ENCODE peak calls at places on chromosomes 4 and X, in six cellular contexts. R is H9, K is neuronal stem cell, E is mesenchymal stem cell, X is IMR-90, U is H1. C is an unnamed sample.

GRCh38 chr4:142534994-142535393 is 311.1 kb downstream of the INPP4B start:
- DNase-seq in E (peak), K (no peak), X (peak), U (no peak), R (no peak), C (no peak)

GRCh38 chr4:179595671-179596410 is 2153.6 kb upstream of the AGA start:
- DNase-seq in U (no peak), X (peak), E (peak), R (no peak), K (no peak), C (no peak)

GRCh38 chr4:107183155-107183774 is 147.2 kb upstream of the DKK2 start:
- DNase-seq in X (peak), E (peak), R (no peak), U (no peak), K (peak), C (peak)

GRCh38 chr4:60443068-60443467 is 757.1 kb upstream of the ADGRL3 start:
- DNase-seq in X (no peak), K (no peak), U (no peak), R (no peak), E (no peak), C (no peak)

GRCh38 chrX:42070866-42071265 is 147.5 kb upstream of the CASK start:
- DNase-seq in K (no peak), U (no peak), E (no peak), X (no peak), R (no peak), C (no peak)

GRCh38 chr4:77745792-77746191 is 73.4 kb downstream of the CNOT6L start:
- DNase-seq in X (no peak), E (no peak), K (no peak), U (no peak), R (no peak), C (no peak)

GRCh38 chr4:24666316-24666715 is 82.0 kb upstream of the DHX15 start:
- DNase-seq in E (no peak), R (no peak), K (no peak), U (no peak), X (no peak), C (no peak)

GRCh38 chrX:108464604-108465003 is 25.0 kb downstream of the COL4A5 start:
- DNase-seq in X (no peak), K (no peak), R (no peak), E (no peak), U (no peak), C (no peak)

GRCh38 chr4:120865985-120866384 is 56.5 kb downstream of the PRDM5 start:
- DNase-seq in X (peak), R (peak), U (no peak), E (no peak), K (peak), C (no peak)

GRCh38 chr4:141180991-141181760 is 39.5 kb upstream of the ZNF330 start:
- DNase-seq in X (no peak), K (no peak), U (no peak), R (no peak), E (no peak), C (no peak)

GRCh38 chr4:79083406-79084010 is 144.3 kb upstream of the PAQR3 start:
- DNase-seq in X (no peak), R (no peak), E (peak), K (peak), U (peak), C (no peak)

GRCh38 chr4:65592089-65592488 is 78.2 kb downstream of the EPHA5 start:
- DNase-seq in R (peak), U (no peak), E (no peak), X (no peak), K (no peak), C (no peak)

GRCh38 chrX:1529756-1530155 is 7.2 kb downstream of the P2RY8 start:
- DNase-seq in K (no peak), R (no peak), U (no peak), E (no peak), X (no peak), C (no peak)

GRCh38 chr4:184417802-184418511 is 56.4 kb downstream of the IRF2 start:
- DNase-seq in U (no peak), R (no peak), K (no peak), E (peak), X (peak), C (peak)

GRCh38 chr4:53547983-53548382 is 43.3 kb downstream of the LNX1 start:
- DNase-seq in K (no peak), R (no peak), E (no peak), U (no peak), X (no peak), C (no peak)

GRCh38 chr4:6601661-6602250 is 26.8 kb downstream of the MAN2B2 start:
- DNase-seq in X (no peak), R (no peak), U (no peak), K (no peak), E (no peak), C (no peak)

GRCh38 chr4:3512279-3512678 is 19.9 kb downstream of the LRPAP1 start:
- DNase-seq in R (no peak), X (no peak), K (no peak), U (no peak), E (no peak), C (no peak)

GRCh38 chr4:85928775-85929585 is 430.9 kb downstream of the MAPK10 start:
- DNase-seq in E (peak), X (peak), U (no peak), R (no peak), K (no peak), C (peak)

GRCh38 chrX:56314334-56314733 is 82.2 kb downstream of the KLF8 start:
- DNase-seq in X (no peak), K (no peak), R (no peak), E (no peak), U (no peak), C (peak)

GRCh38 chr4:168787801-168788200 is 222.3 kb downstream of the CBR4 start:
- DNase-seq in E (no peak), K (no peak), X (no peak), R (no peak), U (no peak), C (peak)

GRCh38 chr4:168794092-168794707 is 215.9 kb downstream of the CBR4 start:
- DNase-seq in R (no peak), E (no peak), X (no peak), U (no peak), K (no peak), C (peak)

GRCh38 chr4:168791376-168791775 is 218.7 kb downstream of the CBR4 start:
- DNase-seq in R (no peak), U (no peak), X (no peak), K (no peak), E (no peak), C (no peak)

GRCh38 chr4:168793542-168793941 is 216.5 kb downstream of the CBR4 start:
- DNase-seq in K (no peak), X (no peak), R (no peak), E (no peak), U (no peak), C (no peak)

DNA sequence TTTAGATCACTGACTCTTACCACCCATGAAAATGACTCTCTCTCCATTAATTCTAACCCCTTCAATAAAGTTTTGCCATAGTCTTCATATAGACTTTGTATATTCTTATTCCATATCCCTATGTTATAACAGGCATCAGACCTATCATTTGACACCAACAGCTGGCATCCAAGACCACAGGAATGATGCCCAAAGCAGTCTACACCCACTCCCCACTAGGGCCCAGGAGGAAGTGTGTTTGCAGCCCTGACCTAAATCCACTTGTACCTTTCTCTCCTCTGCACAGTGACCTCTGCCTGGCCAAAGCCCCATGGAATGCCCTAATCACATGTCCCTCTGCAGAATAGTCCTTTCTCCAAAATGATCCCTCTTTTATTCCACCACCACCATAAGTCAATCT is 219.2 kb downstream of the CBR4 start:
- DNase-seq in U (no peak), K (no peak), R (no peak), E (no peak), X (no peak), C (no peak)
- H3K14ac ChIP-seq in U (no peak), K (no peak), R (no peak), E (no peak), X (peak), C (no peak)

GRCh38 chrX:40176979-40177430 is 79.2 kb upstream of the BCOR start:
- DNase-seq in E (peak), R (peak), X (no peak), U (no peak), K (no peak), C (no peak)
- H2BK120ac ChIP-seq in E (peak), R (no peak), X (peak), U (peak), K (no peak), C (no peak)

GRCh38 chrX:40127052-40127451 is 29.3 kb upstream of the BCOR start:
- DNase-seq in X (no peak), R (no peak), K (no peak), E (no peak), U (no peak), C (no peak)

GRCh38 chrX:40132751-40133150 is 35.0 kb upstream of the BCOR start:
- DNase-seq in E (peak), R (no peak), K (no peak), X (peak), U (no peak), C (no peak)

GRCh38 chrX:40131644-40132376 is 34.1 kb upstream of the BCOR start:
- DNase-seq in R (no peak), U (no peak), X (no peak), E (peak), K (no peak), C (no peak)

GRCh38 chrX:40130207-40130606 is 32.4 kb upstream of the BCOR start:
- DNase-seq in X (peak), K (no peak), U (no peak), E (peak), R (no peak), C (no peak)
- H3K14ac ChIP-seq in X (no peak), K (no peak), U (no peak), E (no peak), R (no peak), C (no peak)

GRCh38 chr4:55397521-55398321 is 2.0 kb downstream of the TMEM165 start:
- DNase-seq in X (peak), U (no peak), K (no peak), E (peak), R (no peak), C (peak)

GRCh38 chr4:55395529-55396304 is at the start of gene TMEM165:
- DNase-seq in X (peak), R (peak), E (peak), K (peak), U (peak), C (peak)

GRCh38 chr4:55397024-55397520 is 1.3 kb downstream of the TMEM165 start:
- DNase-seq in R (no peak), U (no peak), K (no peak), E (peak), X (no peak), C (no peak)

GRCh38 chr4:55395218-55395528 is 584 bp upstream of the TMEM165 start:
- DNase-seq in U (no peak), E (no peak), X (no peak), K (no peak), R (no peak), C (no peak)

DNA sequence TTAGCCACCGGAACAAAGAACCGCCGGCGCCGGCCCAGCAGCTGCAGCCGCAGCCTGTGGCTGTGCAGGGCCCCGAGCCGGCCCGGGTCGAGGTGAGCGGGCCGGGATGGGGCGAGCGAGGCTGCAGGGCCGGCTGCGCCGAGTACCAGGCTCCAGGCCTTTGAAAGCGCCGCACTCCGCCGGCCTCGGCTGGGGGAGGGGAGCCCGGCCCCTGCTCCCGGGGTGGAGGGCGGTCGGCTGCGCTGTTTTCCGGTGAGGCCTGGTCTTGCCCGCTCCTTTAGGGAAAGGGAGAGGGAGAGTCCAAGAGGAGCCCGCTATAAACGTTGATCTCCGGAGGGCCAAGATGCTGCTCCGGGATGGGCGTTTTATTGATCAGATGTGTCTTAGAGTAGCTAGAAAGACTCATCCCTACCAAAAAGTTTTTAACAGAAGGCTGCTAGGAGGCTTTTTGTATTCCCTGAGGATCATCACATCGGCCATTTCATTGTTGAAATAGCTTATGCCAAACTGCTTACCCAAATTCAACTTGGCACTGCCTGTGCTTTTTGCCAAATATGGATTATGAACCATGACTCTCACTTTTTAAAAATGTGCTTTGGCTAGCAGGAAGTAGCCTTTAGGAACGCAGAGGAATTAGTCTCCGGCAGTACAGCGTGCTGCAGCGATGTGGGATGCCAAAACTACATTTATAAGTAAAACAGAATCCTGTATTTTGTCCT is 707 bp downstream of the TMEM165 start:
- DNase-seq in E (peak), K (peak), R (peak), U (no peak), X (peak), C (peak)
- H2BK120ac ChIP-seq in E (peak), K (no peak), R (no peak), U (no peak), X (peak), C (peak)

GRCh38 chr4:110982486-110982885 is 359.6 kb upstream of the PITX2 start:
- DNase-seq in U (no peak), R (no peak), E (no peak), K (no peak), X (no peak), C (no peak)
- H3K14ac ChIP-seq in U (no peak), R (no peak), E (no peak), K (no peak), X (no peak), C (no peak)

GRCh38 chrX:49191033-49191871 is 5.1 kb upstream of the PRICKLE3 start:
- DNase-seq in U (peak), X (peak), K (peak), R (peak), E (peak), C (peak)
- H2BK120ac ChIP-seq in U (no peak), X (no peak), K (no peak), R (no peak), E (no peak), C (no peak)